ENCODE peak calls at places on chromosome X, in seven cellular contexts. T is astrocyte of the spinal cord, W is neural progenitor cell, P is choroid plexus epithelial cell, K is fibroblast of the aortic adventitia, J is lower lobe of right lung, H is A549. V is an unnamed sample.

GRCh38 chrX:43655961-43656494 is at the start of gene MAOA:
- DNase-seq in K (no peak), T (no peak), P (no peak), W (peak), H (no peak), J (peak), V (peak)

GRCh38 chrX:22063284-22063683 is 31.2 kb downstream of the PHEX start:
- DNase-seq in H (no peak), K (no peak), P (no peak), J (no peak), T (no peak), W (peak), V (peak)

GRCh38 chrX:15737188-15737956 is 698 bp upstream of the CA5B start:
- DNase-seq in J (no peak), K (no peak), W (no peak), H (no peak), T (no peak), P (no peak), V (no peak)

GRCh38 chrX:123450217-123450616 is 266.1 kb downstream of the GRIA3 start:
- DNase-seq in K (peak), P (peak), T (no peak), H (peak), J (no peak), W (peak), V (peak)

GRCh38 chrX:138858946-138859345 is 147.4 kb upstream of the FGF13 start:
- DNase-seq in P (no peak), W (no peak), K (peak), T (no peak), H (no peak), J (no peak), V (no peak)

GRCh38 chrX:115017455-115017854 is at the start of gene IL13RA2:
- DNase-seq in J (no peak), K (peak), W (no peak), T (no peak), H (no peak), P (peak), V (peak)

GRCh38 chrX:24117288-24117687 is 32.2 kb upstream of the ZFX start:
- DNase-seq in K (peak), H (peak), W (no peak), T (peak), J (no peak), P (peak), V (peak)

GRCh38 chrX:48703642-48704481 is 7.3 kb downstream of the SUV39H1 start:
- DNase-seq in T (peak), K (peak), P (peak), H (peak), J (no peak), W (no peak), V (peak)

GRCh38 chrX:139766545-139766983 is 58.6 kb upstream of the MCF2 start:
- DNase-seq in P (no peak), T (no peak), J (no peak), K (no peak), W (no peak), H (no peak), V (no peak)

GRCh38 chrX:2346158-2346557 is 154.6 kb downstream of the DHRSX start:
- DNase-seq in K (no peak), P (no peak), H (no peak), W (no peak), T (no peak), J (no peak), V (no peak)
- H3K4me3 ChIP-seq in K (no peak), P (no peak), H (no peak), W (no peak), T (no peak), J (no peak), V (no peak)

GRCh38 chrX:72294497-72294896 is 11.2 kb downstream of the CITED1 start:
- DNase-seq in T (no peak), K (no peak), W (no peak), H (no peak), P (no peak), J (no peak), V (no peak)
- TF ChIP-seq CTCF in T (no peak), K (peak), W (no peak), H (no peak), P (no peak), J (no peak), V (no peak)

DNA sequence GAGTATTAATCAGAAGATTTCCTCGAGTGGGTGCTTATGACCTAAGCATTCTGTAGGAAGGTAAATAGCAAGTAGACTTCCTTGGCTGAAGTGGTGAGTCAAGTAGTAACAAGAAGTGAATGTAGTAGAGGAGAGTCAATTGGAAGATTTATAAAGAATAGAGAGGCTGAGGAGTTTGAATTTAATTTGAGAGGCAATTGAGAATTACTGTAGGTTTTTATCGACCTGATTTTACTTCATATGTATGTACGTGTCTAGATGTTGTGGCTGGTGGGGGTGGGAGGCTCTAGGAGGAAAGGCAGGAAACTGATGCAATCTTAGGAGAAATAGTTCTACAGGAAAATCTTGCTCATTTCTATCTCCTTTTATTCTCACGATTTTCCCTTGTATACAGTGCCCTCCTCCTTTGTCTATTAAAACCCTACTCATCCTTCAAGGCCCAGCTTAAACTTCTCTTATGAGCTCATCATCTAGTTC is 8.7 kb downstream of the OGT start:
- DNase-seq in W (no peak), P (peak), J (no peak), H (no peak), K (peak), T (peak), V (peak)
- H3K4me3 ChIP-seq in W (no peak), P (no peak), J (no peak), H (no peak), K (no peak), T (no peak), V (no peak)

DNA sequence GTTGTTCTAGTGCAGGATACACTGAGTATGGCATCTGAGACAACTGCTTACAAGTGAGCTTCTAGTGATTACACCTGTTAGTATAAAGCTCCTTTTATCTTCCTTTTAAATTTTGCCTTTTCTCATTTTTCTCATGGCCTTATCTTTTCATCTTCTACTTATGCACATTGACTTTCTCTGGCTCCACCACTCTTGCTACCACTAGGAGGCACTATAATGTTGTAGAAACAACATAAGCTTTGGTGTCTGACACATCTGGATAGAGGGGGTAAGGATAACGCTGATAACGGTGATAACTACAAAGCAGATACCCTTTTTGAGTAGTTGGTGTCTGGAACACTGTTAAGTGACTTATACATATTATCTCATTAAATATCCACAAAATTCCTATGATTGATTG is 187.4 kb upstream of the TEX13C start:
- DNase-seq in T (no peak), P (no peak), K (no peak), W (peak), H (peak), J (no peak), V (no peak)
- TF ChIP-seq CTCF in T (no peak), P (no peak), K (no peak), W (peak), H (peak), J (peak), V (no peak)

DNA sequence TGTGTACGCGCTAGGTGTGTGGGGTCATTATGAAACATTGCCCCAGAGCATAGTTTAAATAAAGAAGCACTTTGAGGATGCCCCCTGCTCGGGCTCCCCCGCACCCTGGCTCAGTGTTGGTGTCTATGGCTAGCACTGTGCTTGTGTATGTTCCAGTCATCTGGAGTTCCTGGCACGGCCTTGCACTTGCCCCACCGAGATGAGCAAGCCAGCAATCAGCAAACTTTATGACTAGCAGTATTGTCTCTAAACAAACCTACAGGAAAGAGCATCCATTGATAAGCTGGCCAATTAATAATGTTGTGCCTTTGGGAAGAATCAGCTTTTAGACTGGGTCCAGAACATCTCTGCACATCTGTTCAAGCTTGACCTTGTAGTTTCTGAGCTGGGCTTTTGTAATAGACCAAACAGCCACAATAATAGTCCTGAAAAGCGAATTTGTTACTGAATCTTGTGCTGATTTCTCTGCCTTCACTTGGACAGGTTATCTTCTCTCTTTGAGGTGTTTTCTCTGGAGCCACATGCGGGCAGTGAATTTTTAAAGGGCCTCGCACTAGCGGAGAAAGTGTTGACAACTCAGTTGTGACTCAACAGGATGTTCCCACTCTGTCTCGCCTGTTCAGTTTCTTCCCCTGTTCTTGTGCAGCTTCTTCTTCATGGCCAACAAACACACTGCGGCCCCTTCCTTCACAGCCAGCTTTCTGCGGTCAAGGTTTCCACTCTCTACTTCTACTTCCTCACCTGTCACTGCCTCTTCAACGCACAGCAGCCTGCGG is 895 bp upstream of the SHROOM4 start:
- DNase-seq in J (no peak), W (no peak), H (no peak), K (no peak), T (no peak), P (peak), V (peak)
- H3K4me3 ChIP-seq in J (peak), W (peak), H (no peak), K (no peak), T (peak), P (peak), V (peak)

DNA sequence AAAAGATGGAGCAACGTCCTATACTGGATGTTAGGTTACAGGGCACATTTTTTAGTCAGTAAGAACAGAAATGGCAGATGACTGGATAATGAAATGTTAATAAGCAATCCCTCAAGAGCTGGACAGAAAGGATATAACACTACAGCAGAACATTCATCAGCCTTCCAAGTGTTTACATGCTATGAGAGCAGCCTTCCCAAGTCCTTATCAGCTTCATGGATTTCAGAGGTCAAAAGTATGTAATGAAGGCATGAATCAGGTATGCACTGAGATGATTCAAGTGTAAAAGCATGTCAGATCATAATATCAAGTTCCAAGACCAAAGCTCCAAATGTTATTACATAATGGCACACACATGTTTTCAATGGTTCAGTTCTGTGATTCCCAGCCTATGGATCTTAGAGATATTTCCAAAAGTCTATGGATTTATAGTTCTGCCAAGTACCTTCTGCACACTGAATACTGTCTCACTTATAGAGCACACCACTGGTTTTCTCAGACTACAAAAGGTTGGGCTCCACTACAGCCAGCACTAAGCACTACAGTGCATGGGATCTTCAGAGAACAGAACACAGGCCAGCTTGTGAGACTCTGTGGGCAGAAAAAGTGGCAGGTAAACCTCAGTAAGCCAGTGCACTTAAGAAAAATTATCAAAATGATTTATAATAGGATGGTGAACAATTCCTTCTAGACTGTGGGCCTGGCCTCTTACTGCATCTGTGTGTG is 49.2 kb downstream of the GPC4 start:
- DNase-seq in K (peak), J (no peak), H (no peak), P (peak), W (no peak), T (no peak), V (no peak)
- TF ChIP-seq CTCF in K (no peak), J (no peak), H (no peak), P (no peak), W (no peak), T (no peak), V (no peak)

GRCh38 chrX:131816551-131817136 is 206.5 kb upstream of the STK26 start:
- DNase-seq in W (no peak), K (peak), P (no peak), J (no peak), H (peak), T (peak), V (no peak)
- H3K4me3 ChIP-seq in W (no peak), K (peak), P (no peak), J (peak), H (no peak), T (peak), V (no peak)

V was measured in cardiac fibroblast.